ENCODE peak calls at places on chromosomes 6 and 20, in four cellular contexts. Q is renal cortical epithelial cell; F is activated T-helper 1 cell treated with anti-CD3 and anti-CD28 coated beads, Interleukin-2, amount 50 U/mL, for 16 hours; I is sigmoid colon. U is an unnamed sample.

GRCh38 chr6:114064862-114065261 is 93.9 kb upstream of the HDAC2 start:
- DNase-seq in Q (no peak), F (no peak), I (no peak), U (no peak)

GRCh38 chr6:159948199-159948598 is 20.7 kb upstream of the IGF2R start:
- DNase-seq in F (no peak), Q (no peak), I (no peak), U (no peak)

GRCh38 chr6:36550473-36551000 is 3.3 kb upstream of the STK38 start:
- DNase-seq in F (no peak), I (no peak), Q (no peak), U (no peak)

GRCh38 chr6:142842423-142843261 is 102.3 kb downstream of the HIVEP2 start:
- DNase-seq in Q (no peak), F (no peak), I (no peak), U (no peak)

GRCh38 chr6:53483423-53484353 is 61.2 kb downstream of the GCLC start:
- DNase-seq in Q (no peak), F (no peak), I (no peak), U (no peak)

GRCh38 chr6:145148392-145149175 is 586.7 kb downstream of the EPM2A start:
- DNase-seq in F (no peak), Q (peak; percentile 92), I (no peak), U (no peak)

GRCh38 chr6:167295495-167296292 is 4.6 kb downstream of the UNC93A start:
- DNase-seq in F (no peak), Q (no peak), I (no peak), U (no peak)

GRCh38 chr6:37102299-37103168 is 67.4 kb upstream of the PIM1 start:
- DNase-seq in I (peak; percentile 96), Q (peak; percentile 87), F (peak; percentile 37), U (peak; percentile 55)

GRCh38 chr6:13710552-13711383 is 867 bp downstream of the RANBP9 start:
- DNase-seq in Q (peak; percentile 25), I (no peak), F (peak; percentile 13), U (no peak)

GRCh38 chr6:154721460-154721859 is 11.8 kb upstream of the SCAF8 start:
- DNase-seq in I (no peak), F (no peak), Q (peak; percentile 61), U (no peak)

GRCh38 chr20:49656304-49656703 is 57.4 kb downstream of the B4GALT5 start:
- DNase-seq in F (no peak), Q (peak; percentile 57), I (no peak), U (no peak)

GRCh38 chr6:147506704-147507114 is 1.8 kb upstream of the SAMD5 start:
- DNase-seq in I (peak; percentile 76), F (no peak), Q (no peak), U (peak; percentile 1)

GRCh38 chr6:18276610-18277009 is 12.3 kb upstream of the DEK start:
- DNase-seq in F (no peak), I (no peak), Q (no peak), U (no peak)

GRCh38 chr20:4681971-4682370 is 39.7 kb upstream of the PRND start:
- DNase-seq in F (no peak), Q (no peak), I (no peak), U (no peak)

GRCh38 chr6:89458720-89459119 is 25.8 kb downstream of the ANKRD6 start:
- DNase-seq in Q (no peak), F (no peak), I (no peak), U (no peak)